ENCODE peak calls at places on chromosome 13, in five cellular contexts. T is brain microvascular endothelial cell; V is heart right ventricle; Z is mammary epithelial cell; B is CD4-positive, alpha-beta T cell. W is an unnamed sample.

GRCh38 chr13:50456111-50456510 is 387.4 kb downstream of the DLEU7 start:
- DNase-seq in B (no peak), V (no peak), Z (no peak), T (no peak), W (no peak)

GRCh38 chr13:51235756-51236564 is 13.8 kb downstream of the FAM124A start:
- DNase-seq in B (no peak), Z (no peak), T (no peak), V (no peak), W (no peak)

GRCh38 chr13:20182231-20182846 is 10.4 kb downstream of the GJB2 start:
- DNase-seq in T (peak; percentile 38), Z (peak; percentile 54), B (peak; percentile 44), V (no peak), W (no peak)

GRCh38 chr13:21100994-21101757 is 39.8 kb upstream of the LATS2 start:
- DNase-seq in T (no peak), B (no peak), V (no peak), Z (peak; percentile 32), W (no peak)

GRCh38 chr13:41565221-41565620 is 107.9 kb downstream of the RGCC start:
- DNase-seq in Z (no peak), V (no peak), T (peak; percentile 89), B (no peak), W (no peak)

GRCh38 chr13:40345654-40346372 is 320.6 kb downstream of the FOXO1 start:
- DNase-seq in Z (no peak), T (no peak), B (no peak), V (peak; percentile 40), W (no peak)

GRCh38 chr13:113792236-113792770 is 33.3 kb downstream of the TMEM255B start:
- DNase-seq in B (no peak), Z (no peak), T (no peak), V (no peak), W (no peak)

GRCh38 chr13:40793339-40793738 is 3.9 kb downstream of the SLC25A15 start:
- DNase-seq in B (no peak), V (no peak), T (no peak), Z (no peak), W (no peak)

GRCh38 chr13:40508112-40508511 is 158.3 kb downstream of the FOXO1 start:
- DNase-seq in B (no peak), Z (peak; percentile 45), T (peak; percentile 87), V (peak; percentile 48), W (no peak)

GRCh38 chr13:21528616-21529015 is 69.5 kb upstream of the ZDHHC20 start:
- DNase-seq in Z (no peak), T (peak; percentile 42), B (no peak), V (no peak), W (no peak)

GRCh38 chr13:29543230-29544215 is 52.0 kb downstream of the SLC7A1 start:
- DNase-seq in T (peak; percentile 84), B (no peak), Z (peak; percentile 4), V (no peak), W (no peak)

GRCh38 chr13:60572003-60572792 is 175.2 kb downstream of the TDRD3 start:
- DNase-seq in B (no peak), T (peak; percentile 47), Z (peak; percentile 91), V (no peak), W (no peak)

GRCh38 chr13:54599413-54599812 is 1570.8 kb downstream of the OLFM4 start:
- DNase-seq in B (no peak), Z (no peak), T (no peak), V (no peak), W (no peak)

GRCh38 chr13:106649495-106649894 is 81.6 kb upstream of the ARGLU1 start:
- DNase-seq in Z (peak; percentile 43), B (no peak), T (peak; percentile 31), V (no peak), W (no peak)

GRCh38 chr13:20118268-20119140 is 42.3 kb downstream of the GJA3 start:
- DNase-seq in T (no peak), Z (no peak), B (peak; percentile 50), V (peak; percentile 62), W (peak; percentile 53)

GRCh38 chr13:76812206-76812882 is 73.9 kb downstream of the KCTD12 start:
- DNase-seq in B (no peak), V (peak; percentile 65), Z (no peak), T (no peak), W (no peak)

GRCh38 chr13:94233401-94233800 is 246.1 kb downstream of the DCT start:
- DNase-seq in V (peak; percentile 7), B (no peak), Z (peak; percentile 91), T (peak; percentile 96), W (no peak)

GRCh38 chr13:48533207-48533499 is 273 bp upstream of the RCBTB2 start:
- DNase-seq in T (no peak), V (no peak), B (no peak), Z (no peak), W (no peak)

GRCh38 chr13:102033719-102034446 is 368.0 kb downstream of the FGF14 start:
- DNase-seq in T (no peak), V (no peak), B (no peak), Z (no peak), W (no peak)

GRCh38 chr13:48144413-48145035 is 49.6 kb upstream of the MED4 start:
- DNase-seq in V (peak; percentile 65), Z (no peak), T (peak; percentile 61), B (no peak), W (no peak)

GRCh38 chr13:113663934-113664333 is 3.1 kb upstream of the GRK1 start:
- DNase-seq in V (no peak), T (no peak), B (no peak), Z (no peak), W (no peak)

GRCh38 chr13:76043882-76044281 is 407.8 kb downstream of the LMO7 start:
- DNase-seq in T (no peak), B (no peak), V (no peak), Z (no peak), W (no peak)

GRCh38 chr13:85825454-85825853 is 26.2 kb upstream of the SLITRK6 start:
- DNase-seq in V (no peak), T (peak; percentile 1), B (no peak), Z (no peak), W (no peak)

GRCh38 chr13:105565328-105565727 is 970.1 kb downstream of the EFNB2 start:
- DNase-seq in B (no peak), Z (no peak), V (no peak), T (no peak), W (no peak)

GRCh38 chr13:107144432-107144831 is 576.5 kb upstream of the ARGLU1 start:
- DNase-seq in Z (no peak), B (no peak), T (no peak), V (no peak), W (no peak)

GRCh38 chr13:79631260-79631659 is 150.3 kb downstream of the NDFIP2 start:
- DNase-seq in Z (peak; percentile 97), V (peak; percentile 7), B (no peak), T (peak; percentile 33), W (no peak)
- TF ChIP-seq CTCF in Z (peak; percentile 66), V (peak; percentile 23), B (no peak), T (peak; percentile 17), W (no peak)

GRCh38 chr13:34344761-34345600 is 527.0 kb downstream of the RFC3 start:
- DNase-seq in Z (no peak), V (no peak), B (no peak), T (no peak), W (no peak)

GRCh38 chr13:34349091-34349722 is 531.3 kb downstream of the RFC3 start:
- DNase-seq in T (peak; percentile 97), Z (peak; percentile 85), V (peak; percentile 77), B (no peak), W (no peak)

GRCh38 chr13:34345601-34345939 is 527.6 kb downstream of the RFC3 start:
- DNase-seq in Z (no peak), B (no peak), T (no peak), V (no peak), W (no peak)

GRCh38 chr13:34347784-34348573 is 530.0 kb downstream of the RFC3 start:
- DNase-seq in V (no peak), Z (peak; percentile 59), T (no peak), B (no peak), W (no peak)

GRCh38 chr13:34346626-34347025 is 528.7 kb downstream of the RFC3 start:
- DNase-seq in Z (no peak), T (no peak), B (no peak), V (no peak), W (no peak)
- TF ChIP-seq CTCF in Z (no peak), T (no peak), B (no peak), V (no peak), W (no peak)

GRCh38 chr13:26605845-26606244 is 48.4 kb downstream of the WASF3 start:
- DNase-seq in T (no peak), B (no peak), Z (no peak), V (no peak), W (no peak)
- TF ChIP-seq CTCF in T (peak; percentile 29), B (no peak), Z (no peak), V (no peak), W (no peak)

GRCh38 chr13:44050450-44051063 is 170.9 kb downstream of the LACC1 start:
- DNase-seq in B (no peak), V (peak; percentile 13), T (peak; percentile 42), Z (peak; percentile 20), W (no peak)
- TF ChIP-seq CTCF in B (peak; percentile 70), V (peak; percentile 80), T (peak; percentile 71), Z (peak; percentile 77), W (peak; percentile 70)

GRCh38 chr13:46339035-46339666 is 47.9 kb downstream of the RUBCNL start:
- DNase-seq in V (peak; percentile 13), B (no peak), Z (peak; percentile 83), T (peak; percentile 90), W (no peak)
- TF ChIP-seq CTCF in V (no peak), B (no peak), Z (no peak), T (peak; percentile 59), W (no peak)

DNA sequence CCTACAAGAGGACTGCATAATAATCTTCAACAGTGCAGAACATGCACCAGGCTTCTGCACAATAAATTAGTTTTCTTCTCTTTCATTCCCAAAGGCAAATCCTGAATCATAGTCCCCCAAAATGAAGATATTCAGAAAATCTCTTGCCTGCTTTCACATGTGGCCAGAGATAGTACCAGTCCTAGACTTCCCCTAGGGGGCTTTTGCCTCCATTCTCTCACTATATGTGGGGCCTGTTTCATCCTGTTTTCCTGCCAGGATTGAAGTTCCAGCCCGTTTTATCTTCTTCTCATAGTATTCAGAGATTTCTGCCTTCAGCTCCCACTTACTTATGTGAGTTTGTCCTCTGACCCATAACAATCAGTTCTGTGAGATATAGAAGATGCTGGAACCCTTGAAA is 421.8 kb upstream of the PCDH9 start:
- DNase-seq in T (no peak), V (no peak), B (no peak), Z (no peak), W (no peak)
- TF ChIP-seq CTCF in T (peak; percentile 16), V (no peak), B (no peak), Z (no peak), W (no peak)

W was measured in mesothelial cell of epicardium.